ENCODE peak calls at places on chromosome 17, in nine cellular contexts. One of them, this sample, is unnamed.

GRCh38 chr17:15456972-15457722 is 10.3 kb downstream of the CDRT4 start:
- DNase-seq in T-helper 1 cell: no peak
- DNase-seq in RPMI7951: peak; percentile 95
- DNase-seq in pancreas: peak; percentile 44
- DNase-seq in stimulated activated CD4-positive, alpha-beta T cell treated with anti-CD3 and anti-CD28 coated beads, TNF-alpha, amount 100 ng/mL, for 1 hour: no peak
- DNase-seq in kidney epithelial cell: no peak
- DNase-seq in non-pigmented ciliary epithelial cell: no peak
- DNase-seq in ACHN: no peak
- DNase-seq in PC-3: peak; percentile 45
- DNase-seq in this sample: peak; percentile 94

GRCh38 chr17:66817750-66818149 is 17.2 kb upstream of the CACNG5 start:
- DNase-seq in T-helper 1 cell: no peak
- DNase-seq in RPMI7951: no peak
- DNase-seq in pancreas: no peak
- DNase-seq in stimulated activated CD4-positive, alpha-beta T cell treated with anti-CD3 and anti-CD28 coated beads, TNF-alpha, amount 100 ng/mL, for 1 hour: no peak
- DNase-seq in kidney epithelial cell: no peak
- DNase-seq in non-pigmented ciliary epithelial cell: no peak
- DNase-seq in ACHN: no peak
- DNase-seq in PC-3: no peak
- DNase-seq in this sample: no peak

GRCh38 chr17:15944720-15945492 is at the start of gene ADORA2B:
- DNase-seq in T-helper 1 cell: peak; percentile 38
- DNase-seq in RPMI7951: peak; percentile 60
- DNase-seq in pancreas: peak; percentile 70
- DNase-seq in stimulated activated CD4-positive, alpha-beta T cell treated with anti-CD3 and anti-CD28 coated beads, TNF-alpha, amount 100 ng/mL, for 1 hour: peak; percentile 34
- DNase-seq in kidney epithelial cell: no peak
- DNase-seq in non-pigmented ciliary epithelial cell: no peak
- DNase-seq in ACHN: peak; percentile 82
- DNase-seq in PC-3: peak; percentile 86
- DNase-seq in this sample: peak; percentile 79

GRCh38 chr17:48472485-48473281 is 42.7 kb upstream of the SKAP1 start:
- DNase-seq in T-helper 1 cell: no peak
- DNase-seq in RPMI7951: peak; percentile 93
- DNase-seq in pancreas: no peak
- DNase-seq in stimulated activated CD4-positive, alpha-beta T cell treated with anti-CD3 and anti-CD28 coated beads, TNF-alpha, amount 100 ng/mL, for 1 hour: no peak
- DNase-seq in kidney epithelial cell: peak; percentile 74
- DNase-seq in non-pigmented ciliary epithelial cell: peak; percentile 53
- DNase-seq in ACHN: peak; percentile 52
- DNase-seq in PC-3: peak; percentile 96
- DNase-seq in this sample: peak; percentile 95

GRCh38 chr17:79023886-79024771 is at the start of gene C1QTNF1:
- DNase-seq in T-helper 1 cell: no peak
- DNase-seq in RPMI7951: peak; percentile 64
- DNase-seq in pancreas: no peak
- DNase-seq in stimulated activated CD4-positive, alpha-beta T cell treated with anti-CD3 and anti-CD28 coated beads, TNF-alpha, amount 100 ng/mL, for 1 hour: no peak
- DNase-seq in kidney epithelial cell: no peak
- DNase-seq in non-pigmented ciliary epithelial cell: no peak
- DNase-seq in ACHN: peak; percentile 34
- DNase-seq in PC-3: peak; percentile 75
- DNase-seq in this sample: no peak

GRCh38 chr17:68734911-68735310 is 133.7 kb upstream of the FAM20A start:
- DNase-seq in T-helper 1 cell: no peak
- DNase-seq in RPMI7951: no peak
- DNase-seq in pancreas: no peak
- DNase-seq in stimulated activated CD4-positive, alpha-beta T cell treated with anti-CD3 and anti-CD28 coated beads, TNF-alpha, amount 100 ng/mL, for 1 hour: no peak
- DNase-seq in kidney epithelial cell: no peak
- DNase-seq in non-pigmented ciliary epithelial cell: no peak
- DNase-seq in ACHN: no peak
- DNase-seq in PC-3: no peak
- DNase-seq in this sample: no peak

GRCh38 chr17:41654134-41654907 is 29.9 kb upstream of the KRT17 start:
- DNase-seq in T-helper 1 cell: no peak
- DNase-seq in RPMI7951: no peak
- DNase-seq in pancreas: peak; percentile 45
- DNase-seq in stimulated activated CD4-positive, alpha-beta T cell treated with anti-CD3 and anti-CD28 coated beads, TNF-alpha, amount 100 ng/mL, for 1 hour: no peak
- DNase-seq in kidney epithelial cell: no peak
- DNase-seq in non-pigmented ciliary epithelial cell: no peak
- DNase-seq in ACHN: no peak
- DNase-seq in PC-3: peak; percentile 90
- DNase-seq in this sample: no peak

GRCh38 chr17:44094701-44095387 is 24.3 kb downstream of the G6PC3 start:
- DNase-seq in T-helper 1 cell: no peak
- DNase-seq in RPMI7951: no peak
- DNase-seq in pancreas: no peak
- DNase-seq in stimulated activated CD4-positive, alpha-beta T cell treated with anti-CD3 and anti-CD28 coated beads, TNF-alpha, amount 100 ng/mL, for 1 hour: no peak
- DNase-seq in kidney epithelial cell: no peak
- DNase-seq in non-pigmented ciliary epithelial cell: no peak
- DNase-seq in ACHN: no peak
- DNase-seq in PC-3: no peak
- DNase-seq in this sample: peak; percentile 61

GRCh38 chr17:70074236-70074830 is 692 bp upstream of the KCNJ16 start:
- DNase-seq in T-helper 1 cell: no peak
- DNase-seq in RPMI7951: no peak
- DNase-seq in pancreas: no peak
- DNase-seq in stimulated activated CD4-positive, alpha-beta T cell treated with anti-CD3 and anti-CD28 coated beads, TNF-alpha, amount 100 ng/mL, for 1 hour: no peak
- DNase-seq in kidney epithelial cell: peak; percentile 64
- DNase-seq in non-pigmented ciliary epithelial cell: no peak
- DNase-seq in ACHN: peak; percentile 55
- DNase-seq in PC-3: no peak
- DNase-seq in this sample: no peak

GRCh38 chr17:67998466-67998865 is 2.2 kb upstream of the C17orf58 start:
- DNase-seq in T-helper 1 cell: no peak
- DNase-seq in RPMI7951: no peak
- DNase-seq in pancreas: no peak
- DNase-seq in stimulated activated CD4-positive, alpha-beta T cell treated with anti-CD3 and anti-CD28 coated beads, TNF-alpha, amount 100 ng/mL, for 1 hour: no peak
- DNase-seq in kidney epithelial cell: no peak
- DNase-seq in non-pigmented ciliary epithelial cell: no peak
- DNase-seq in ACHN: no peak
- DNase-seq in PC-3: no peak
- DNase-seq in this sample: no peak

GRCh38 chr17:51012538-51012937 is 108.1 kb downstream of the SPAG9 start:
- DNase-seq in T-helper 1 cell: no peak
- DNase-seq in RPMI7951: no peak
- DNase-seq in pancreas: no peak
- DNase-seq in stimulated activated CD4-positive, alpha-beta T cell treated with anti-CD3 and anti-CD28 coated beads, TNF-alpha, amount 100 ng/mL, for 1 hour: no peak
- DNase-seq in kidney epithelial cell: no peak
- DNase-seq in non-pigmented ciliary epithelial cell: no peak
- DNase-seq in ACHN: no peak
- DNase-seq in PC-3: no peak
- DNase-seq in this sample: no peak

GRCh38 chr17:28887871-28888471 is 9.6 kb downstream of the FLOT2 start:
- DNase-seq in T-helper 1 cell: no peak
- DNase-seq in RPMI7951: no peak
- DNase-seq in pancreas: no peak
- DNase-seq in stimulated activated CD4-positive, alpha-beta T cell treated with anti-CD3 and anti-CD28 coated beads, TNF-alpha, amount 100 ng/mL, for 1 hour: no peak
- DNase-seq in kidney epithelial cell: no peak
- DNase-seq in non-pigmented ciliary epithelial cell: no peak
- DNase-seq in ACHN: no peak
- DNase-seq in PC-3: no peak
- DNase-seq in this sample: no peak

GRCh38 chr17:320139-320538 is 32.5 kb downstream of the RPH3AL start:
- DNase-seq in T-helper 1 cell: no peak
- DNase-seq in RPMI7951: peak; percentile 20
- DNase-seq in pancreas: no peak
- DNase-seq in stimulated activated CD4-positive, alpha-beta T cell treated with anti-CD3 and anti-CD28 coated beads, TNF-alpha, amount 100 ng/mL, for 1 hour: no peak
- DNase-seq in kidney epithelial cell: no peak
- DNase-seq in non-pigmented ciliary epithelial cell: no peak
- DNase-seq in ACHN: no peak
- DNase-seq in PC-3: no peak
- DNase-seq in this sample: no peak

GRCh38 chr17:82200743-82201497 is 11.7 kb downstream of the CCDC57 start:
- DNase-seq in T-helper 1 cell: peak; percentile 83
- DNase-seq in RPMI7951: no peak
- DNase-seq in pancreas: no peak
- DNase-seq in stimulated activated CD4-positive, alpha-beta T cell treated with anti-CD3 and anti-CD28 coated beads, TNF-alpha, amount 100 ng/mL, for 1 hour: peak; percentile 22
- DNase-seq in kidney epithelial cell: no peak
- DNase-seq in non-pigmented ciliary epithelial cell: no peak
- DNase-seq in ACHN: no peak
- DNase-seq in PC-3: no peak
- DNase-seq in this sample: no peak

GRCh38 chr17:41970901-41971331 is 4.3 kb downstream of the CNP start:
- DNase-seq in T-helper 1 cell: no peak
- DNase-seq in RPMI7951: no peak
- DNase-seq in pancreas: no peak
- DNase-seq in stimulated activated CD4-positive, alpha-beta T cell treated with anti-CD3 and anti-CD28 coated beads, TNF-alpha, amount 100 ng/mL, for 1 hour: no peak
- DNase-seq in kidney epithelial cell: no peak
- DNase-seq in non-pigmented ciliary epithelial cell: no peak
- DNase-seq in ACHN: no peak
- DNase-seq in PC-3: no peak
- DNase-seq in this sample: no peak

GRCh38 chr17:71085238-71086033 is 916.1 kb downstream of the KCNJ2 start:
- DNase-seq in T-helper 1 cell: no peak
- DNase-seq in RPMI7951: peak; percentile 46
- DNase-seq in pancreas: peak; percentile 35
- DNase-seq in stimulated activated CD4-positive, alpha-beta T cell treated with anti-CD3 and anti-CD28 coated beads, TNF-alpha, amount 100 ng/mL, for 1 hour: no peak
- DNase-seq in kidney epithelial cell: no peak
- DNase-seq in non-pigmented ciliary epithelial cell: no peak
- DNase-seq in ACHN: peak; percentile 47
- DNase-seq in PC-3: peak; percentile 46
- DNase-seq in this sample: peak; percentile 48

GRCh38 chr17:386145-386876 is 33.7 kb upstream of the RPH3AL start:
- DNase-seq in T-helper 1 cell: peak; percentile 42
- DNase-seq in RPMI7951: peak; percentile 12
- DNase-seq in pancreas: peak; percentile 87
- DNase-seq in stimulated activated CD4-positive, alpha-beta T cell treated with anti-CD3 and anti-CD28 coated beads, TNF-alpha, amount 100 ng/mL, for 1 hour: peak; percentile 66
- DNase-seq in kidney epithelial cell: no peak
- DNase-seq in non-pigmented ciliary epithelial cell: no peak
- DNase-seq in ACHN: peak; percentile 67
- DNase-seq in PC-3: peak; percentile 43
- DNase-seq in this sample: peak; percentile 40

GRCh38 chr17:63546308-63547082 is 3.8 kb upstream of the DCAF7 start:
- DNase-seq in T-helper 1 cell: no peak
- DNase-seq in RPMI7951: no peak
- DNase-seq in pancreas: no peak
- DNase-seq in stimulated activated CD4-positive, alpha-beta T cell treated with anti-CD3 and anti-CD28 coated beads, TNF-alpha, amount 100 ng/mL, for 1 hour: no peak
- DNase-seq in kidney epithelial cell: no peak
- DNase-seq in non-pigmented ciliary epithelial cell: no peak
- DNase-seq in ACHN: no peak
- DNase-seq in PC-3: no peak
- DNase-seq in this sample: no peak

GRCh38 chr17:8994319-8994718 is 27.0 kb upstream of the NTN1 start:
- DNase-seq in T-helper 1 cell: peak; percentile 33
- DNase-seq in RPMI7951: peak; percentile 14
- DNase-seq in pancreas: peak; percentile 77
- DNase-seq in stimulated activated CD4-positive, alpha-beta T cell treated with anti-CD3 and anti-CD28 coated beads, TNF-alpha, amount 100 ng/mL, for 1 hour: peak; percentile 61
- DNase-seq in kidney epithelial cell: peak; percentile 10
- DNase-seq in non-pigmented ciliary epithelial cell: no peak
- DNase-seq in ACHN: peak; percentile 60
- DNase-seq in PC-3: peak; percentile 38
- DNase-seq in this sample: peak; percentile 24

GRCh38 chr17:82629748-82630147 is 18.5 kb downstream of the WDR45B start:
- DNase-seq in T-helper 1 cell: no peak
- DNase-seq in RPMI7951: no peak
- DNase-seq in pancreas: no peak
- DNase-seq in stimulated activated CD4-positive, alpha-beta T cell treated with anti-CD3 and anti-CD28 coated beads, TNF-alpha, amount 100 ng/mL, for 1 hour: no peak
- DNase-seq in kidney epithelial cell: no peak
- DNase-seq in non-pigmented ciliary epithelial cell: no peak
- DNase-seq in ACHN: no peak
- DNase-seq in PC-3: no peak
- DNase-seq in this sample: no peak

GRCh38 chr17:77847211-77848085 is 111.1 kb upstream of the TNRC6C start:
- DNase-seq in T-helper 1 cell: no peak
- DNase-seq in RPMI7951: no peak
- DNase-seq in pancreas: no peak
- DNase-seq in stimulated activated CD4-positive, alpha-beta T cell treated with anti-CD3 and anti-CD28 coated beads, TNF-alpha, amount 100 ng/mL, for 1 hour: no peak
- DNase-seq in kidney epithelial cell: no peak
- DNase-seq in non-pigmented ciliary epithelial cell: no peak
- DNase-seq in ACHN: no peak
- DNase-seq in PC-3: no peak
- DNase-seq in this sample: no peak

GRCh38 chr17:75639771-75640555 is 6.7 kb downstream of the SMIM5 start:
- DNase-seq in T-helper 1 cell: no peak
- DNase-seq in RPMI7951: no peak
- DNase-seq in pancreas: peak; percentile 48
- DNase-seq in stimulated activated CD4-positive, alpha-beta T cell treated with anti-CD3 and anti-CD28 coated beads, TNF-alpha, amount 100 ng/mL, for 1 hour: no peak
- DNase-seq in kidney epithelial cell: no peak
- DNase-seq in non-pigmented ciliary epithelial cell: no peak
- DNase-seq in ACHN: no peak
- DNase-seq in PC-3: peak; percentile 63
- DNase-seq in this sample: no peak

GRCh38 chr17:3843935-3844516 is 2.0 kb downstream of the NCBP3 start:
- DNase-seq in T-helper 1 cell: peak; percentile 54
- DNase-seq in RPMI7951: peak; percentile 20
- DNase-seq in pancreas: peak; percentile 59
- DNase-seq in stimulated activated CD4-positive, alpha-beta T cell treated with anti-CD3 and anti-CD28 coated beads, TNF-alpha, amount 100 ng/mL, for 1 hour: peak; percentile 37
- DNase-seq in kidney epithelial cell: no peak
- DNase-seq in non-pigmented ciliary epithelial cell: no peak
- DNase-seq in ACHN: peak; percentile 65
- DNase-seq in PC-3: peak; percentile 63
- DNase-seq in this sample: peak; percentile 16

GRCh38 chr17:82056729-82057621 is 5.3 kb downstream of the GPS1 start:
- DNase-seq in T-helper 1 cell: no peak
- DNase-seq in RPMI7951: no peak
- DNase-seq in pancreas: peak; percentile 13
- DNase-seq in stimulated activated CD4-positive, alpha-beta T cell treated with anti-CD3 and anti-CD28 coated beads, TNF-alpha, amount 100 ng/mL, for 1 hour: no peak
- DNase-seq in kidney epithelial cell: no peak
- DNase-seq in non-pigmented ciliary epithelial cell: no peak
- DNase-seq in ACHN: no peak
- DNase-seq in PC-3: no peak
- DNase-seq in this sample: no peak

GRCh38 chr17:35046740-35047283 is 16.7 kb downstream of the RFFL start:
- DNase-seq in T-helper 1 cell: peak; percentile 86
- DNase-seq in RPMI7951: peak; percentile 36
- DNase-seq in pancreas: no peak
- DNase-seq in stimulated activated CD4-positive, alpha-beta T cell treated with anti-CD3 and anti-CD28 coated beads, TNF-alpha, amount 100 ng/mL, for 1 hour: peak; percentile 6
- DNase-seq in kidney epithelial cell: no peak
- DNase-seq in non-pigmented ciliary epithelial cell: peak; percentile 65
- DNase-seq in ACHN: peak; percentile 84
- DNase-seq in PC-3: no peak
- DNase-seq in this sample: peak; percentile 78

GRCh38 chr17:40598928-40599627 is 33.8 kb upstream of the CCR7 start:
- DNase-seq in T-helper 1 cell: no peak
- DNase-seq in RPMI7951: no peak
- DNase-seq in pancreas: no peak
- DNase-seq in stimulated activated CD4-positive, alpha-beta T cell treated with anti-CD3 and anti-CD28 coated beads, TNF-alpha, amount 100 ng/mL, for 1 hour: no peak
- DNase-seq in kidney epithelial cell: no peak
- DNase-seq in non-pigmented ciliary epithelial cell: no peak
- DNase-seq in ACHN: no peak
- DNase-seq in PC-3: no peak
- DNase-seq in this sample: peak; percentile 72

This sample was measured in LHCN-M2.